ENCODE peak calls at places on chromosomes 13 and 19, in four cellular contexts. One of them, this sample, is unnamed.

GRCh38 chr19:3027981-3028304 is 1.1 kb downstream of the TLE2 start:
- DNase-seq in AG08395: no peak
- DNase-seq in RWPE1: no peak
- DNase-seq in NCI-H1930: no peak
- DNase-seq in this sample: no peak

GRCh38 chr19:35143231-35143715 is at the start of gene FXYD7:
- DNase-seq in RWPE1: no peak
- DNase-seq in AG08395: no peak
- DNase-seq in NCI-H1930: no peak
- DNase-seq in this sample: no peak

GRCh38 chr13:26727122-26727521 is 33.5 kb downstream of the GPR12 start:
- DNase-seq in RWPE1: no peak
- DNase-seq in NCI-H1930: no peak
- DNase-seq in AG08395: no peak
- DNase-seq in this sample: no peak

GRCh38 chr19:14149509-14149994 is 13.2 kb upstream of the ASF1B start:
- DNase-seq in NCI-H1930: no peak
- DNase-seq in AG08395: peak
- DNase-seq in RWPE1: no peak
- DNase-seq in this sample: no peak

GRCh38 chr19:57964761-57965160 is 9.6 kb downstream of the C19orf18 start:
- DNase-seq in NCI-H1930: no peak
- DNase-seq in RWPE1: no peak
- DNase-seq in AG08395: no peak
- DNase-seq in this sample: no peak

GRCh38 chr13:83498486-83499190 is 383.6 kb downstream of the SLITRK1 start:
- DNase-seq in AG08395: no peak
- DNase-seq in RWPE1: peak
- DNase-seq in NCI-H1930: no peak
- DNase-seq in this sample: no peak

GRCh38 chr13:47039106-47039505 is 142.3 kb upstream of the HTR2A start:
- DNase-seq in RWPE1: peak
- DNase-seq in NCI-H1930: no peak
- DNase-seq in AG08395: peak
- DNase-seq in this sample: no peak

GRCh38 chr13:48873598-48873997 is 102.1 kb upstream of the FNDC3A start:
- DNase-seq in RWPE1: peak
- DNase-seq in AG08395: peak
- DNase-seq in NCI-H1930: no peak
- DNase-seq in this sample: no peak

GRCh38 chr13:97191143-97191542 is 31.0 kb upstream of the MBNL2 start:
- DNase-seq in AG08395: no peak
- DNase-seq in NCI-H1930: no peak
- DNase-seq in RWPE1: no peak
- DNase-seq in this sample: no peak

GRCh38 chr19:34228762-34229161 is 25.6 kb upstream of the GARRE1 start:
- DNase-seq in AG08395: no peak
- DNase-seq in RWPE1: no peak
- DNase-seq in NCI-H1930: no peak
- DNase-seq in this sample: no peak

GRCh38 chr19:1811942-1812425 is at the start of gene ATP8B3:
- DNase-seq in RWPE1: peak
- DNase-seq in NCI-H1930: no peak
- DNase-seq in AG08395: peak
- DNase-seq in this sample: no peak

GRCh38 chr13:113668491-113668971 is 1.5 kb downstream of the GRK1 start:
- DNase-seq in AG08395: no peak
- DNase-seq in RWPE1: no peak
- DNase-seq in NCI-H1930: no peak
- DNase-seq in this sample: no peak

GRCh38 chr13:84649853-84650252 is 767.6 kb upstream of the SLITRK1 start:
- DNase-seq in AG08395: no peak
- DNase-seq in NCI-H1930: no peak
- DNase-seq in RWPE1: peak
- DNase-seq in this sample: no peak

GRCh38 chr19:10013316-10013715 is at the start of gene RDH8:
- DNase-seq in AG08395: no peak
- DNase-seq in RWPE1: no peak
- DNase-seq in NCI-H1930: no peak
- DNase-seq in this sample: no peak

GRCh38 chr13:51070005-51070649 is 40.9 kb downstream of the C13orf42 start:
- DNase-seq in RWPE1: peak
- DNase-seq in NCI-H1930: peak
- DNase-seq in AG08395: peak
- DNase-seq in this sample: peak

GRCh38 chr13:80497007-80497406 is 156.1 kb upstream of the SPRY2 start:
- DNase-seq in NCI-H1930: no peak
- DNase-seq in RWPE1: no peak
- DNase-seq in AG08395: no peak
- DNase-seq in this sample: no peak

GRCh38 chr19:38917921-38918491 is 6.0 kb upstream of the CCER2 start:
- DNase-seq in AG08395: no peak
- DNase-seq in RWPE1: peak
- DNase-seq in NCI-H1930: no peak
- DNase-seq in this sample: no peak

GRCh38 chr19:3304871-3305423 is 61.4 kb upstream of the NFIC start:
- DNase-seq in RWPE1: peak
- DNase-seq in NCI-H1930: peak
- DNase-seq in AG08395: peak
- DNase-seq in this sample: no peak

GRCh38 chr19:38559428-38560401 is 58.0 kb downstream of the MAP4K1 start:
- DNase-seq in RWPE1: peak
- DNase-seq in AG08395: no peak
- DNase-seq in NCI-H1930: no peak
- DNase-seq in this sample: no peak

GRCh38 chr19:5618591-5618990 is 4.0 kb downstream of the SAFB2 start:
- DNase-seq in AG08395: no peak
- DNase-seq in NCI-H1930: no peak
- DNase-seq in RWPE1: no peak
- DNase-seq in this sample: no peak

GRCh38 chr13:110780410-110780809 is 66.9 kb downstream of the ING1 start:
- DNase-seq in RWPE1: no peak
- DNase-seq in NCI-H1930: no peak
- DNase-seq in AG08395: no peak
- DNase-seq in this sample: no peak

GRCh38 chr19:10690351-10690781 is 10.9 kb upstream of the QTRT1 start:
- DNase-seq in RWPE1: no peak
- DNase-seq in AG08395: no peak
- DNase-seq in NCI-H1930: no peak
- DNase-seq in this sample: no peak

GRCh38 chr13:90800082-90800746 is 547.3 kb upstream of the MIR17HG start:
- DNase-seq in RWPE1: no peak
- DNase-seq in AG08395: no peak
- DNase-seq in NCI-H1930: no peak
- DNase-seq in this sample: no peak

GRCh38 chr13:39603424-39603947 is 493 bp upstream of the LHFPL6 start:
- DNase-seq in NCI-H1930: no peak
- DNase-seq in RWPE1: no peak
- DNase-seq in AG08395: peak
- DNase-seq in this sample: no peak

This sample was measured in NCI-H526 treated with DMSO at 0.1 percent for 48 hours.